ENCODE peak calls at places on chromosomes 6 and 20, in four cellular contexts. L, Y, O and R are unnamed samples.

GRCh38 chr6:48069280-48069679 is 41.7 kb downstream of the PTCHD4 start:
- DNase-seq in L (peak; percentile 51), Y (peak; percentile 4), O (peak; percentile 47), R (peak; percentile 49)

GRCh38 chr6:150764638-150765456 is 100.7 kb upstream of the MTHFD1L start:
- DNase-seq in L (no peak), Y (no peak), O (no peak), R (no peak)

GRCh38 chr6:74068945-74069570 is 373.1 kb downstream of the CD109 start:
- DNase-seq in L (no peak), Y (peak; percentile 93), O (no peak), R (no peak)

GRCh38 chr20:53917145-53918009 is 153.0 kb downstream of the BCAS1 start:
- DNase-seq in L (no peak), Y (no peak), O (no peak), R (peak; percentile 69)

GRCh38 chr6:1619106-1619665 is 9.5 kb downstream of the FOXC1 start:
- DNase-seq in L (no peak), Y (no peak), O (no peak), R (no peak)

GRCh38 chr6:117270121-117270959 is 5.0 kb downstream of the VGLL2 start:
- DNase-seq in L (peak; percentile 68), Y (no peak), O (peak; percentile 74), R (peak; percentile 71)

GRCh38 chr6:134315189-134315588 is 2.7 kb downstream of the SGK1 start:
- DNase-seq in L (no peak), Y (no peak), O (no peak), R (no peak)

GRCh38 chr6:44062771-44063560 is 64.3 kb downstream of the MRPL14 start:
- DNase-seq in L (peak; percentile 90), Y (no peak), O (peak; percentile 95), R (peak; percentile 85)

GRCh38 chr20:37669062-37669772 is 24.6 kb upstream of the CTNNBL1 start:
- DNase-seq in L (peak; percentile 61), Y (no peak), O (no peak), R (peak; percentile 80)

GRCh38 chr6:19478992-19479391 is 358.2 kb upstream of the ID4 start:
- DNase-seq in L (no peak), Y (peak; percentile 11), O (no peak), R (no peak)

GRCh38 chr6:79797912-79798311 is 149.4 kb downstream of the ELOVL4 start:
- DNase-seq in L (no peak), Y (no peak), O (no peak), R (no peak)

GRCh38 chr6:25166955-25167753 is 112.0 kb upstream of the CARMIL1 start:
- DNase-seq in L (no peak), Y (no peak), O (no peak), R (no peak)

GRCh38 chr6:106453756-106454367 is 93.3 kb downstream of the CRYBG1 start:
- DNase-seq in L (peak; percentile 53), Y (no peak), O (peak; percentile 55), R (peak; percentile 54)

GRCh38 chr6:18388942-18389341 is 1.8 kb downstream of the RNF144B start:
- DNase-seq in L (no peak), Y (peak; percentile 77), O (no peak), R (peak; percentile 45)

GRCh38 chr6:163457637-163458561 is 43.4 kb downstream of the QKI start:
- DNase-seq in L (no peak), Y (peak; percentile 95), O (no peak), R (peak; percentile 49)

GRCh38 chr20:43558412-43559146 is at the start of gene SGK2:
- DNase-seq in L (no peak), Y (peak; percentile 43), O (no peak), R (peak; percentile 28)

GRCh38 chr6:159676804-159677203 is 16.2 kb downstream of the SOD2 start:
- DNase-seq in L (no peak), Y (peak; percentile 46), O (no peak), R (no peak)

GRCh38 chr6:53287336-53288225 is 61.2 kb downstream of the ELOVL5 start:
- DNase-seq in L (no peak), Y (no peak), O (no peak), R (no peak)

GRCh38 chr20:49713779-49714712 is at the start of gene B4GALT5:
- DNase-seq in L (peak; percentile 93), Y (peak; percentile 72), O (peak; percentile 88), R (peak; percentile 94)

GRCh38 chr6:125252891-125253290 is 48.9 kb downstream of the HDDC2 start:
- DNase-seq in L (no peak), Y (peak; percentile 76), O (no peak), R (no peak)

GRCh38 chr20:38674178-38675133 is 49.8 kb upstream of the SLC32A1 start:
- DNase-seq in L (peak; percentile 92), Y (peak; percentile 47), O (peak; percentile 91), R (peak; percentile 71)

GRCh38 chr6:167750956-167751358 is 75.8 kb upstream of the AFDN start:
- DNase-seq in L (peak; percentile 62), Y (no peak), O (no peak), R (peak; percentile 98)

GRCh38 chr6:154951400-154952200 is 43.5 kb upstream of the TIAM2 start:
- DNase-seq in L (no peak), Y (no peak), O (no peak), R (no peak)

GRCh38 chr6:3750324-3751018 is 1.0 kb downstream of the PXDC1 start:
- DNase-seq in L (peak; percentile 69), Y (peak; percentile 72), O (peak; percentile 76), R (peak; percentile 58)

GRCh38 chr20:23291575-23292240 is 58.9 kb upstream of the NXT1 start:
- DNase-seq in L (no peak), Y (no peak), O (no peak), R (no peak)

GRCh38 chr6:91613481-91613880 is 1026.6 kb upstream of the MAP3K7 start:
- DNase-seq in L (no peak), Y (no peak), O (no peak), R (no peak)

GRCh38 chr6:148671085-148671484 is 75.7 kb upstream of the UST start:
- DNase-seq in L (peak; percentile 56), Y (no peak), O (peak; percentile 59), R (peak; percentile 82)

GRCh38 chr6:64703922-64704321 is 1003.1 kb downstream of the EYS start:
- DNase-seq in L (no peak), Y (no peak), O (no peak), R (no peak)

GRCh38 chr6:16766043-16766521 is 4.8 kb upstream of the ATXN1 start:
- DNase-seq in L (no peak), Y (peak; percentile 92), O (no peak), R (no peak)

GRCh38 chr6:74248966-74249365 is 553.0 kb downstream of the CD109 start:
- DNase-seq in L (no peak), Y (peak; percentile 25), O (no peak), R (peak; percentile 3)

GRCh38 chr6:11593096-11593495 is 55.5 kb downstream of the TMEM170B start:
- DNase-seq in L (no peak), Y (no peak), O (no peak), R (no peak)

GRCh38 chr6:20719980-20720379 is 185.7 kb downstream of the CDKAL1 start:
- DNase-seq in L (no peak), Y (no peak), O (no peak), R (peak; percentile 7)

GRCh38 chr20:24164360-24164759 is 175.8 kb upstream of the GGTLC1 start:
- DNase-seq in L (peak; percentile 65), Y (no peak), O (peak; percentile 81), R (peak; percentile 49)

GRCh38 chr6:165729307-165729936 is 66.4 kb upstream of the PDE10A start:
- DNase-seq in L (no peak), Y (peak; percentile 10), O (peak; percentile 84), R (peak; percentile 40)

GRCh38 chr20:52484438-52484837 is 292.9 kb upstream of the ZFP64 start:
- DNase-seq in L (no peak), Y (peak; percentile 78), O (no peak), R (peak; percentile 37)
- H4K5ac ChIP-seq in L (no peak overlapping the region), Y (no peak overlapping the region), O (no peak overlapping the region), R (no peak overlapping the region)

GRCh38 chr6:45827952-45828530 is 187.6 kb downstream of the CLIC5 start:
- DNase-seq in L (no peak), Y (peak; percentile 24), O (no peak), R (no peak)
- H4K5ac ChIP-seq in L (no peak overlapping the region), Y (no peak overlapping the region), O (no peak overlapping the region), R (no peak overlapping the region)

GRCh38 chr6:29295181-29295585 is 6.3 kb upstream of the OR14J1 start:
- DNase-seq in L (no peak), Y (no peak), O (no peak), R (no peak)
- H4K5ac ChIP-seq in L (no peak overlapping the region), Y (no peak overlapping the region), O (no peak overlapping the region), R (no peak overlapping the region)

GRCh38 chr6:14874975-14875677 is 370.7 kb upstream of the JARID2 start:
- DNase-seq in L (no peak), Y (no peak), O (no peak), R (no peak)

GRCh38 chr6:14867807-14868206 is 378.1 kb upstream of the JARID2 start:
- DNase-seq in L (no peak), Y (no peak), O (no peak), R (no peak)

GRCh38 chr6:14873132-14873531 is 372.7 kb upstream of the JARID2 start:
- DNase-seq in L (no peak), Y (no peak), O (no peak), R (no peak)

GRCh38 chr6:14873781-14874446 is 372.0 kb upstream of the JARID2 start:
- DNase-seq in L (no peak), Y (no peak), O (no peak), R (no peak)

DNA sequence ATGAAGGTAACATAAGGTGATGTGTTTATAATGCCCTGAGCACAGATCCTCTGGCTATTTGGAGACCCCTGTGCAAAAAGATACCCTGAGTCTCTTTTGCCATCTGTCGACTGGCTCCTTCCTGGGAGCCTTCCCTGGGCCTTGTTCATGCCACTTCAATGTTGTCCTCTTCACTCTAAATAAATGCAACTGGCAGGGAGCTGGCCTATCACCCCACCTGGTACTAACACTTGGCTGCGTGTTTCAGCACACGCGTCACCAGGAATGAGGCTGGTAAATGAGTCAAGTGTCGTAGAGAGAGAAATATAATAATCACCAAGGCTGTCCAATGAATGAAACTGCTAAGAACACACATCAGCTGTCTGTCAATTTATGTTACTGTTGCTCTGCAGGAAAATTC is 374.7 kb upstream of the JARID2 start:
- DNase-seq in L (no peak), Y (peak; percentile 68), O (no peak), R (no peak)
- H4K5ac ChIP-seq in L (no peak overlapping the region), Y (no peak overlapping the region), O (no peak overlapping the region), R (no peak overlapping the region)

DNA sequence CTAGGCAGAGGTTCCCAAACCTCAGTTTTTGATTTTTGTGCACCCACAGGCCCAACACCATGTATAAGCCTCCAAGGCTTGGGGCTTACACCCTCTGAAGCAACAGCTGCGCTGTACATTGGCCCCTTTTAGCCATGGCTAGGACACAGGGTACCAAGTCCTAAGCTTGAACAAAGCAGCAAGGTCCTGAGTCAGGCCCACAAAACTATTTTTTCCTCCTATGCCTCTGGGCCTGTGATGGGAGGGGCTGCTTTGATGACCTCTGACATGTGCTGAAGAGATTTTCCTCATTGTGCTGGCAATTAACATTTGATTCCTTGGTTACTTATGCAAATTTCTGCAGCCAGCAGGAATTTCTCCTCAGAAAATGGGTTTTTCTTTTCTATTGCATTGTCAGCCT is 262.2 kb upstream of the CEP162 start:
- DNase-seq in L (no peak), Y (no peak), O (no peak), R (no peak)
- H4K5ac ChIP-seq in L (no peak overlapping the region), Y (no peak overlapping the region), O (no peak overlapping the region), R (no peak overlapping the region)

GRCh38 chr6:140908505-140908904 is 1224.2 kb upstream of the GJE1 start:
- DNase-seq in L (no peak), Y (no peak), O (no peak), R (no peak)
- H4K5ac ChIP-seq in L (no peak overlapping the region), Y (no peak overlapping the region), O (no peak overlapping the region), R (no peak overlapping the region)

GRCh38 chr6:97778290-97779038 is 495.4 kb upstream of the MMS22L start:
- DNase-seq in L (peak; percentile 31), Y (no peak), O (no peak), R (peak; percentile 85)
- H4K5ac ChIP-seq in L (no peak overlapping the region), Y (no peak overlapping the region), O (peak overlapping the region; percentile 87), R (no peak overlapping the region)

GRCh38 chr20:41530923-41531322 is 87.3 kb downstream of the CHD6 start:
- DNase-seq in L (no peak), Y (no peak), O (no peak), R (no peak)
- H4K5ac ChIP-seq in L (no peak overlapping the region), Y (no peak overlapping the region), O (no peak overlapping the region), R (no peak overlapping the region)